ENCODE peak calls at places on chromosomes 1 and 21, in five cellular contexts. H is tibial nerve, N is HCT116, D is lower lobe of right lung, J is left ventricle myocardium inferior. T is an unnamed sample.

GRCh38 chr1:192445243-192445642 is 128.5 kb downstream of the RGS21 start:
- DNase-seq in J (no peak), D (no peak), N (no peak), H (no peak), T (peak)

GRCh38 chr1:154906621-154907081 is 29.9 kb downstream of the PMVK start:
- DNase-seq in H (no peak), D (no peak), J (no peak), N (peak), T (peak)

GRCh38 chr1:230047114-230047865 is 19.7 kb upstream of the GALNT2 start:
- DNase-seq in H (no peak), D (no peak), J (no peak), N (peak), T (no peak)

GRCh38 chr1:244049969-244050834 is 881 bp upstream of the ZBTB18 start:
- DNase-seq in D (peak), N (no peak), J (no peak), H (no peak), T (no peak)

GRCh38 chr1:27388337-27389005 is 4.0 kb upstream of the GPR3 start:
- DNase-seq in J (peak), D (peak), N (peak), H (peak), T (peak)

GRCh38 chr1:101311146-101311892 is 74.5 kb downstream of the S1PR1 start:
- DNase-seq in J (no peak), H (no peak), D (no peak), N (no peak), T (no peak)

GRCh38 chr1:161038523-161039153 is at the start of gene TSTD1:
- DNase-seq in N (no peak), D (peak), H (no peak), J (peak), T (peak)

GRCh38 chr21:42063206-42063577 is 7.9 kb upstream of the UMODL1 start:
- DNase-seq in N (no peak), J (no peak), D (peak), H (no peak), T (peak)

GRCh38 chr1:2989976-2990375 is 31.3 kb upstream of the ACTRT2 start:
- DNase-seq in D (peak), J (peak), H (no peak), N (no peak), T (no peak)

GRCh38 chr1:95257758-95258157 is 23.7 kb downstream of the RWDD3 start:
- DNase-seq in J (no peak), N (peak), H (no peak), D (no peak), T (peak)

GRCh38 chr1:193036337-193037047 is 22.7 kb downstream of the UCHL5 start:
- DNase-seq in D (no peak), J (no peak), H (no peak), N (no peak), T (no peak)

GRCh38 chr1:93732514-93732913 is 50.9 kb upstream of the BCAR3 start:
- DNase-seq in N (no peak), H (no peak), D (no peak), J (no peak), T (no peak)
- TF ChIP-seq CTCF in N (peak), H (no peak), D (peak), J (no peak), T (no peak)

DNA sequence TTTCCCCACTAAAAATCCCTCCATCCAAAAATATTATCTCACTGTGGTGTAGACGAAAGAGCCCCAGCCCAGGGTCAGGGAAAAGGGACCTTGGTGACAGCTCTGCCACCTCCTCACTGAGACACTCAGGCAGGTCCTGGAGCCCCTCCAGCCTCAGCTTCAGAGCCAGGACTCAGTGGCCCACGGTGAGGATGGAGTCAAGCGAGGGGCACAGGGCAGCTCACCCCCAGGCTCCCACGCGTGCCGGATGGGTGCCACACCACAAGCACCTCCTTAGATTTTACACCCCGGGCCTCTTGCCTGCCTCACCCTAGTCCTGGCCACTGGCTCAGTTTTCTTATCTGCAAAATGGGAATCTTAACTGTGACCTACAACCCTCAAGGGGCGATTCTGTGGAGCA is 131.5 kb upstream of the RUNX3 start:
- DNase-seq in N (no peak), J (no peak), D (no peak), H (no peak), T (no peak)
- TF ChIP-seq CTCF in N (no peak), J (no peak), D (no peak), H (no peak), T (no peak)

DNA sequence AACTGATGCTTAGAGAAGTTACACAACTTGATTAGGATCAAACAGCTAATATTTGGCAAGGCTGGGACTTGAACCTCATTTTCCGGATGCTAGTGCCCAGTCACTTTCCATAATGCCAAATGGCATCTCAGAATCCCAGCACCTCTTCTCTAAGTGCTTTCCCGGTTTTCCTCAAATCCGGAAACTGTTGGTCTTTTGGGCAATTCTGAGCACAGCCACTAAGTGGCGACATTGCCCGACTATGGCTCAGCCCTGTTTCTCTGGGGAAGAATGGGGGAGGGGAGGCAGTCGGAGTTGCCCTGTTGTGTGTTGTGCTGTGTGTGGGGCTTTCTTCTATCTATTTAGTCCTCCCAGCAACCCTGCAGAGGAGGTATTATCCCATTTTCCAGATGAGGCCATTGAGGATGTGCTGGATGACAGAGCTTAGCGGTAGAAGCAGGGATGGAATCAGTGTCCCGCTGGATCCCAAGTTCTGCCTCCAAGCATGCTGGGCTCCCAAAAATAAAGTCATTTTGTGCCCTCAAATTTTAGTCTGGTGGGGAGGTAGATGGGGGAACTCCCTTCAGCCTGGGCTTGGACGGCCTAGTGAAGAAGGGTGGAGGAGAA is 175.0 kb downstream of the FCRL5 start:
- DNase-seq in N (peak), D (no peak), J (no peak), H (no peak), T (peak)
- TF ChIP-seq CTCF in N (peak), D (peak), J (peak), H (peak), T (peak)

GRCh38 chr21:37060296-37060695 is 12.6 kb downstream of the PIGP start:
- DNase-seq in N (peak), J (no peak), D (no peak), H (peak), T (peak)
- TF ChIP-seq CTCF in N (peak), J (no peak), D (no peak), H (no peak), T (no peak)

GRCh38 chr1:109923131-109923945 is 12.7 kb downstream of the CSF1 start:
- DNase-seq in H (no peak), D (no peak), J (no peak), N (no peak), T (no peak)
- TF ChIP-seq CTCF in H (peak), D (peak), J (peak), N (peak), T (no peak)

T was measured in Calu3.